ENCODE peak calls at places on chromosomes 12 and 14, in four cellular contexts. One of them, this sample, is unnamed.
A peak's percentile ranks its signal among the peaks of the same experiment; 100 is the strongest.

GRCh38 chr14:92531151-92531873 is 17.7 kb downstream of the RIN3 start:
- DNase-seq in H7: no peak
- DNase-seq in NCI-H2029: no peak
- DNase-seq in AG04449: no peak
- DNase-seq in this sample: no peak

GRCh38 chr12:89695100-89695499 is 13.5 kb downstream of the ATP2B1 start:
- DNase-seq in H7: no peak
- DNase-seq in NCI-H2029: no peak
- DNase-seq in AG04449: no peak
- DNase-seq in this sample: no peak

GRCh38 chr12:22715254-22715653 is 90.3 kb downstream of the ETNK1 start:
- DNase-seq in NCI-H2029: no peak
- DNase-seq in AG04449: no peak
- DNase-seq in H7: no peak
- DNase-seq in this sample: no peak

GRCh38 chr14:20606190-20606901 is 15.2 kb upstream of the RNASE12 start:
- DNase-seq in H7: peak; percentile 72
- DNase-seq in AG04449: no peak
- DNase-seq in NCI-H2029: no peak
- DNase-seq in this sample: peak; percentile 85

GRCh38 chr12:2291182-2291832 is 238.5 kb downstream of the CACNA1C start:
- DNase-seq in AG04449: no peak
- DNase-seq in NCI-H2029: no peak
- DNase-seq in H7: peak; percentile 87
- DNase-seq in this sample: peak; percentile 79

GRCh38 chr14:92961567-92961855 is 38.6 kb downstream of the CHGA start:
- DNase-seq in NCI-H2029: no peak
- DNase-seq in H7: no peak
- DNase-seq in AG04449: no peak
- DNase-seq in this sample: no peak

GRCh38 chr12:70875628-70876027 is 44.9 kb downstream of the PTPRR start:
- DNase-seq in NCI-H2029: no peak
- DNase-seq in H7: no peak
- DNase-seq in AG04449: no peak
- DNase-seq in this sample: peak; percentile 84

GRCh38 chr14:78324353-78324752 is 154.2 kb downstream of the NRXN3 start:
- DNase-seq in AG04449: no peak
- DNase-seq in NCI-H2029: no peak
- DNase-seq in H7: no peak
- DNase-seq in this sample: no peak

GRCh38 chr14:75861161-75861621 is 120.6 kb downstream of the TGFB3 start:
- DNase-seq in AG04449: no peak
- DNase-seq in H7: peak; percentile 32
- DNase-seq in NCI-H2029: no peak
- DNase-seq in this sample: peak; percentile 39

GRCh38 chr14:58638231-58639205 is 756 bp downstream of the DACT1 start:
- DNase-seq in H7: peak; percentile 76
- DNase-seq in NCI-H2029: no peak
- DNase-seq in AG04449: no peak
- DNase-seq in this sample: peak; percentile 64

GRCh38 chr14:66496911-66497310 is 10.7 kb downstream of the CCDC196 start:
- DNase-seq in NCI-H2029: no peak
- DNase-seq in AG04449: no peak
- DNase-seq in H7: no peak
- DNase-seq in this sample: no peak

GRCh38 chr12:1830981-1831930 is 10.9 kb downstream of the LRTM2 start:
- DNase-seq in AG04449: no peak
- DNase-seq in NCI-H2029: peak; percentile 43
- DNase-seq in H7: peak; percentile 96
- DNase-seq in this sample: peak; percentile 86

GRCh38 chr14:76720382-76720813 is 40.9 kb upstream of the VASH1 start:
- DNase-seq in AG04449: no peak
- DNase-seq in H7: peak; percentile 71
- DNase-seq in NCI-H2029: peak; percentile 3
- DNase-seq in this sample: peak; percentile 71

GRCh38 chr12:79255326-79255725 is 390.8 kb downstream of the SYT1 start:
- DNase-seq in AG04449: no peak
- DNase-seq in H7: no peak
- DNase-seq in NCI-H2029: no peak
- DNase-seq in this sample: no peak

GRCh38 chr12:6570264-6570887 is 2.3 kb upstream of the NOP2 start:
- DNase-seq in H7: peak; percentile 89
- DNase-seq in NCI-H2029: peak; percentile 16
- DNase-seq in AG04449: no peak
- DNase-seq in this sample: peak; percentile 83

GRCh38 chr14:104149617-104150141 is 11.3 kb downstream of the KIF26A start:
- DNase-seq in H7: peak; percentile 97
- DNase-seq in AG04449: no peak
- DNase-seq in NCI-H2029: no peak
- DNase-seq in this sample: peak; percentile 97

GRCh38 chr12:643478-644292 is 19.6 kb downstream of the NINJ2 start:
- DNase-seq in AG04449: no peak
- DNase-seq in NCI-H2029: no peak
- DNase-seq in H7: peak; percentile 48
- DNase-seq in this sample: peak; percentile 33

This sample was measured in mesendoderm.